ENCODE peak calls at places on chromosome 18, in four cellular contexts. One of them, this sample, is unnamed.

GRCh38 chr18:42107287-42108045 is 152.4 kb downstream of the PIK3C3 start:
- DNase-seq in body of pancreas: no peak
- DNase-seq in AG09309: no peak
- DNase-seq in A549: no peak
- DNase-seq in this sample: no peak

GRCh38 chr18:22872894-22873537 is 60.1 kb upstream of the RBBP8 start:
- DNase-seq in A549: peak; percentile 2
- DNase-seq in body of pancreas: no peak
- DNase-seq in AG09309: no peak
- DNase-seq in this sample: no peak

GRCh38 chr18:79354350-79354749 is 41.4 kb upstream of the NFATC1 start:
- DNase-seq in body of pancreas: no peak
- DNase-seq in AG09309: no peak
- DNase-seq in A549: no peak
- DNase-seq in this sample: no peak

GRCh38 chr18:77057043-77057442 is 75.5 kb downstream of the MBP start:
- DNase-seq in AG09309: no peak
- DNase-seq in body of pancreas: no peak
- DNase-seq in A549: no peak
- DNase-seq in this sample: no peak

GRCh38 chr18:42477261-42477660 is 522.2 kb downstream of the PIK3C3 start:
- DNase-seq in body of pancreas: no peak
- DNase-seq in AG09309: no peak
- DNase-seq in A549: no peak
- DNase-seq in this sample: no peak

GRCh38 chr18:76256897-76257500 is 238.0 kb downstream of the ZNF516 start:
- DNase-seq in body of pancreas: no peak
- DNase-seq in A549: peak; percentile 16
- DNase-seq in AG09309: peak; percentile 48
- DNase-seq in this sample: peak; percentile 16

GRCh38 chr18:43534511-43534910 is 257.2 kb upstream of the SYT4 start:
- DNase-seq in A549: no peak
- DNase-seq in AG09309: no peak
- DNase-seq in body of pancreas: no peak
- DNase-seq in this sample: no peak

GRCh38 chr18:61948196-61948800 is 55.5 kb upstream of the RNF152 start:
- DNase-seq in body of pancreas: no peak
- DNase-seq in AG09309: no peak
- DNase-seq in A549: no peak
- DNase-seq in this sample: no peak

GRCh38 chr18:47204908-47205522 is 28.9 kb upstream of the IER3IP1 start:
- DNase-seq in A549: peak; percentile 18
- DNase-seq in body of pancreas: peak; percentile 53
- DNase-seq in AG09309: no peak
- DNase-seq in this sample: peak; percentile 11

GRCh38 chr18:31551883-31552282 is 39.8 kb upstream of the TTR start:
- DNase-seq in body of pancreas: no peak
- DNase-seq in A549: no peak
- DNase-seq in AG09309: no peak
- DNase-seq in this sample: no peak

GRCh38 chr18:31554776-31555175 is 36.9 kb upstream of the TTR start:
- DNase-seq in body of pancreas: no peak
- DNase-seq in AG09309: no peak
- DNase-seq in A549: no peak
- DNase-seq in this sample: no peak

GRCh38 chr18:31557446-31557845 is 34.2 kb upstream of the TTR start:
- DNase-seq in body of pancreas: no peak
- DNase-seq in AG09309: no peak
- DNase-seq in A549: no peak
- DNase-seq in this sample: no peak

GRCh38 chr18:31555971-31556747 is 35.5 kb upstream of the TTR start:
- DNase-seq in A549: peak; percentile 25
- DNase-seq in body of pancreas: peak; percentile 48
- DNase-seq in AG09309: peak; percentile 25
- DNase-seq in this sample: peak; percentile 39

DNA sequence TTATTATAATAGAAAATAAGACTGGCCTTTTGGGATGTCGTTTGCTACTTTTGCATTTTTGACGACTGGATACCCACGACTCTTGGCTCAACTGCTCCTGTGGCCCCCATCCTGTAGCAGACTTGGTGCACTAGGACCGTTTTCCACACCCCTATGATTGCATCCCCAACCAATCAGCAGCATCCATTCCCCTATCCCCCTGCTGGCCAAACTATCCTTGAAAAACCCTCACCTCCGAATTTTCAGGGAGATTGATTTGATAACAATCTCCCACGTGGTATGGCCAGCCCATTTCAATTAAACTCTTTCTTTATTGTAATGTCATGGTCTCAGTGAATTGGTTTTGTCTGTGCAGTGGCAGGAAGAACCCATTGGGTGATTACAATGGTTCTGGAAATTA is 37.9 kb upstream of the TTR start:
- DNase-seq in A549: no peak
- DNase-seq in AG09309: no peak
- DNase-seq in body of pancreas: no peak
- DNase-seq in this sample: no peak
- TF ChIP-seq CTCF in A549: no peak
- TF ChIP-seq CTCF in AG09309: no peak
- TF ChIP-seq CTCF in body of pancreas: no peak
- TF ChIP-seq CTCF in this sample: no peak

DNA sequence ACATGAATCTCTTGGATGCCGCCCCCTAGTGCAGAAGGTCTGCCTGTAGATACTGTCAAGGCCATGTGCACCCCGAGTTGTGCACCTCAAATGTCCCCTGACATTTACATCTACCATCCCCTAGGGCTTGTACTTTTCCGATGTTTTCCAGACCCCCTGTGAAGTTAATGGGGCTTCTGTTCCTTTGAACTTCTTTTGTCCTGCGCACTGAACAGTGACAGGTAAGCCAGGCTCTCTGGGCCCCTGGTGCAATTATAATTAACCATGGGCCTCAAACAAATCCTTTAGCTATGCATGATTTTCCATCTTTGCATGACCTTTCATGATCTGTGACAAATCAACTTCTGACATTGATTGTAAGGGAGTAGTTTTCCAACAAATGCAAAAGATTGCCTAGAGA is 158.4 kb downstream of the FHOD3 start:
- DNase-seq in A549: no peak
- DNase-seq in body of pancreas: no peak
- DNase-seq in AG09309: no peak
- DNase-seq in this sample: no peak
- TF ChIP-seq CTCF in A549: no peak
- TF ChIP-seq CTCF in body of pancreas: no peak
- TF ChIP-seq CTCF in AG09309: no peak
- TF ChIP-seq CTCF in this sample: no peak

GRCh38 chr18:69635482-69635881 is 234.8 kb downstream of the DOK6 start:
- DNase-seq in AG09309: no peak
- DNase-seq in body of pancreas: no peak
- DNase-seq in A549: no peak
- DNase-seq in this sample: no peak

GRCh38 chr18:69638056-69638455 is 237.4 kb downstream of the DOK6 start:
- DNase-seq in body of pancreas: no peak
- DNase-seq in AG09309: no peak
- DNase-seq in A549: no peak
- DNase-seq in this sample: no peak

GRCh38 chr18:69631281-69631680 is 230.6 kb downstream of the DOK6 start:
- DNase-seq in AG09309: no peak
- DNase-seq in A549: no peak
- DNase-seq in body of pancreas: no peak
- DNase-seq in this sample: no peak

DNA sequence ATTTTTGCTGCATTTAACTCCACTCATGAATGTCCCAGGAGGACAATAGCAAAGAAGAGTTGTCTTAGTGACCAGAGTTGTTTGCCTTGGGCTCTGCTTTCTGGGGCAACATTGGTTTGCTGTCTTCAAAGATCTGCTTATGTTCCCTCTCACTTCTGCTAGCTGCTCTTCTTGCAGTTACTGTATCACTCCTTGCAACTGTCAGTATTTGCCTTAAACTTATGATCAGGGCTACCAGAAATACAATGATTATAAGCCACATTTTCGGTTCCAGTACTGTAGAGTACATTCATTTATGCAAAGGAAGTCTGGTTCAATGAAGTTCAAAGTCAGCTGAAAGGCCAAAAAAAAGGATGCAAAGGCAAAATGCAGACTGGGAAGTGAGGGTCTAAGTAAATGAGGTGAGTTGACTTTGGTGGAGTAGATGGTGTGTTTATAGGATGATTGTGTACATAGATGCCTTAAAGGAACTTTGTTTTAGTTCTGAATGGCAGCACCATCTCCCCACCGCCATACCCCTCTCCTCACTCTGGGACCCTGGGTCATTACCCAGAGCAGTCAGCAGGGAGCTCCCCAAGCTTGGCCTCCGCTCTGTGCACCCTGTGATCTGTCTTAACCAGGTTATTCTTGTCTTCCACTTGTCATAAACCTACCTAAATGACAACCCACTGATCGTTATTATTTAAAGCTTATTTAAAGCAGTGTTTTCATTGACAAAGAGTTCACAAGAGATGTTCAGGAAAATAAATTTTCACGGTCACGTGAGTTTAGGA is 236.0 kb downstream of the DOK6 start:
- DNase-seq in AG09309: no peak
- DNase-seq in A549: no peak
- DNase-seq in body of pancreas: no peak
- DNase-seq in this sample: no peak
- TF ChIP-seq CTCF in AG09309: peak; percentile 31
- TF ChIP-seq CTCF in A549: no peak
- TF ChIP-seq CTCF in body of pancreas: no peak
- TF ChIP-seq CTCF in this sample: no peak

DNA sequence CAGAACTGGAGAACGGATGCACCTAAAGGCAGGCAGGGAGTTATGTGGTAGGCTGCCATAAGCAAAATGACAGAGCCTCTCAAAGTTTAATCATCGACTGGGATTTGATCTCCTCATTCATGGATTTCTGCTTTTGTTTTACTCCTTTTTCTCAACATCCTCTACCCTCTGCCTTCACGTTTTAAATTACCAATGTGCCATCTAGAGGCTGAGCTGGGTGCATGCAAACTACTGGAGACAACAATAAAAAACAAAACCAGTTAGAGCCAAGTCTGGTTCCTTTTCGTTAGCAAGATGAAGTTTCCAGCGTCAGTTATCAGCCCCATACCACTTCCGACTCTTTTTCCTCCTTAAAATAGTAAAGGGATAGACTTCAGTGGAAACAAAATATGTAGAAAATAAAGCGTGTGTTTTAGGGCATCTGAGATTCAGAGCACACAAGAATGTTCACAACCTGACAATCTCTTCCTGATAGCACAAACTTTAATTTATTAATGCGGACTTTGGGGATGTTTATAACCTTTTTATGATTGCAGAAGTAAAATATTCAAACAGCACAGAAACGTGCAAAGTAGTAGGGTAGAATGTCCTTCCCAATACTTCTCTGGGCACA is 117.0 kb downstream of the LAMA1 start:
- DNase-seq in A549: no peak
- DNase-seq in body of pancreas: no peak
- DNase-seq in AG09309: no peak
- DNase-seq in this sample: peak; percentile 4
- TF ChIP-seq CTCF in A549: peak; percentile 29
- TF ChIP-seq CTCF in body of pancreas: no peak
- TF ChIP-seq CTCF in AG09309: peak; percentile 72
- TF ChIP-seq CTCF in this sample: peak; percentile 69

DNA sequence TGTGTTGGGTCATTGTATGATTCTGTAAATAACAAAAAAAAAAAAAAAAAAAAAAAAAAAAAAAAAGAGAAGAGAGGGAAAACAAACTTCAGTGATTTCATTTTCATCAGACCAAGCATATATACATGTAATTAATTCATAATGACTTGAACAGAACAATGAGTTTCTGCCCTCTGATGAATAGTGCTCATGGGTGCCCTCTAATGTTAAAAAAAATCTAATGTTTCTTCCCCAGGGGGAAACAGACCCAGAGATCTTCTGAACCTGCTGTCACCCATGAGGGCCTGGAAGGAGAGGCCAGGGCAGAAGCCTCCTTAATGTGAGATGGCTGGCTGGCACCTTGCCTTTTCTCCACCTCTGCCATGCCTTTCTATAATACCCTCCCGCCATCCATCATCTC is 289.2 kb downstream of the ZNF521 start:
- DNase-seq in body of pancreas: no peak
- DNase-seq in A549: no peak
- DNase-seq in AG09309: no peak
- DNase-seq in this sample: no peak
- TF ChIP-seq CTCF in body of pancreas: no peak
- TF ChIP-seq CTCF in A549: no peak
- TF ChIP-seq CTCF in AG09309: no peak
- TF ChIP-seq CTCF in this sample: no peak

This sample was measured in AG09319.